ENCODE peak calls at places on chromosomes 4 and X, in five cellular contexts. G, M, A, H and Q are unnamed samples.

GRCh38 chr4:168484626-168485025 is 4.3 kb upstream of the DDX60L start:
- DNase-seq in G (no peak), M (peak), A (no peak), H (no peak), Q (no peak)

GRCh38 chrX:2874222-2875135 is 45.7 kb downstream of the GYG2 start:
- DNase-seq in G (no peak), M (no peak), A (no peak), H (no peak), Q (no peak)

GRCh38 chr4:22466582-22466981 is 49.3 kb downstream of the ADGRA3 start:
- DNase-seq in G (no peak), M (no peak), A (no peak), H (no peak), Q (no peak)

GRCh38 chr4:30832652-30833051 is 112.5 kb downstream of the PCDH7 start:
- DNase-seq in G (no peak), M (no peak), A (no peak), H (no peak), Q (no peak)

GRCh38 chr4:15989431-15989830 is 26.5 kb upstream of the FGFBP2 start:
- DNase-seq in G (no peak), M (peak), A (no peak), H (no peak), Q (no peak)

GRCh38 chrX:28693101-28693500 is 105.9 kb downstream of the IL1RAPL1 start:
- DNase-seq in G (no peak), M (no peak), A (no peak), H (no peak), Q (no peak)

GRCh38 chr4:177375971-177376370 is 66.3 kb downstream of the AGA start:
- DNase-seq in G (no peak), M (no peak), A (no peak), H (no peak), Q (no peak)

GRCh38 chrX:34880656-34881055 is 61.9 kb upstream of the FAM47B start:
- DNase-seq in G (no peak), M (peak), A (no peak), H (no peak), Q (no peak)

GRCh38 chr4:86640469-86640868 is 46.4 kb downstream of the PTPN13 start:
- DNase-seq in G (no peak), M (peak), A (no peak), H (no peak), Q (no peak)

GRCh38 chr4:104591505-104591904 is 96.8 kb upstream of the CXXC4 start:
- DNase-seq in G (no peak), M (no peak), A (no peak), H (no peak), Q (peak)

GRCh38 chrX:154967603-154968002 is 54.9 kb downstream of the F8 start:
- DNase-seq in G (no peak), M (peak), A (no peak), H (no peak), Q (no peak)

GRCh38 chr4:71239365-71239764 is 99.5 kb upstream of the SLC4A4 start:
- DNase-seq in G (no peak), M (peak), A (no peak), H (no peak), Q (peak)

GRCh38 chr4:127623755-127624087 is 9.0 kb upstream of the INTU start:
- DNase-seq in G (peak), M (peak), A (no peak), H (no peak), Q (no peak)

GRCh38 chrX:133542476-133542875 is 127.2 kb upstream of the GPC4 start:
- DNase-seq in G (no peak), M (peak), A (no peak), H (no peak), Q (no peak)

GRCh38 chr4:101155368-101155767 is 192.0 kb downstream of the PPP3CA start:
- DNase-seq in G (no peak), M (peak), A (no peak), H (no peak), Q (no peak)

GRCh38 chrX:51461053-51462050 is 35.0 kb downstream of the NUDT11 start:
- DNase-seq in G (no peak), M (peak), A (no peak), H (peak), Q (peak)

GRCh38 chr4:140130677-140131076 is 23.3 kb downstream of the MAML3 start:
- DNase-seq in G (no peak), M (peak), A (no peak), H (no peak), Q (no peak)

GRCh38 chr4:164136181-164136616 is 617.7 kb upstream of the SMIM31 start:
- DNase-seq in G (no peak), M (no peak), A (no peak), H (no peak), Q (no peak)

GRCh38 chr4:75639124-75639695 is 8.9 kb upstream of the CDKL2 start:
- DNase-seq in G (peak), M (no peak), A (no peak), H (no peak), Q (no peak)

GRCh38 chrX:110194977-110195376 is 122.9 kb downstream of the AMMECR1 start:
- DNase-seq in G (no peak), M (no peak), A (no peak), H (no peak), Q (no peak)
- H3K27ac ChIP-seq in G (no peak), M (no peak), A (no peak), H (no peak), Q (no peak)

DNA sequence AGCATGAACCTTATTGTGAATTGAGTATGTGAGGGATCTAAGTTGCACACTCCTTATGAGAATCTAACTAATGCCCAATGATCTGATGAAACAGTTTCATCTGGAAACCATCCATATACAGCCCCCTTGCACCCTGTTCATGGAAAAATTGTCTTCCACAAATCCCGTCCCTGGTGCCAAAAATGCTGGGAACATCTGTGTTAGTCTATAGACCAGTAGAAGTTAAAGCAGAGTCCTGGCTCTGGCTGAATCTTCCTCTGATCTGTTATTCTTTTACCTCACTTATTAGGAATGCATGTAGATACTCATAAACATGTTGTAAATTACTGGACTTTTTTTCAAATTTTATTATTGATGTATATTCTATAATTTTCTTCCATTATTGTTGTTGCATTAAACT is 29.2 kb downstream of the SULT1B1 start:
- DNase-seq in G (no peak), M (no peak), A (no peak), H (no peak), Q (no peak)
- H3K27ac ChIP-seq in G (no peak), M (no peak), A (no peak), H (no peak), Q (no peak)

GRCh38 chrX:153882086-153882498 is 3.9 kb downstream of the L1CAM start:
- DNase-seq in G (no peak), M (peak), A (no peak), H (no peak), Q (no peak)
- H3K27ac ChIP-seq in G (no peak), M (no peak), A (no peak), H (no peak), Q (no peak)

GRCh38 chrX:14352511-14352910 is 176.8 kb upstream of the GLRA2 start:
- DNase-seq in G (no peak), M (peak), A (no peak), H (no peak), Q (no peak)
- H3K27ac ChIP-seq in G (no peak), M (no peak), A (no peak), H (no peak), Q (no peak)

DNA sequence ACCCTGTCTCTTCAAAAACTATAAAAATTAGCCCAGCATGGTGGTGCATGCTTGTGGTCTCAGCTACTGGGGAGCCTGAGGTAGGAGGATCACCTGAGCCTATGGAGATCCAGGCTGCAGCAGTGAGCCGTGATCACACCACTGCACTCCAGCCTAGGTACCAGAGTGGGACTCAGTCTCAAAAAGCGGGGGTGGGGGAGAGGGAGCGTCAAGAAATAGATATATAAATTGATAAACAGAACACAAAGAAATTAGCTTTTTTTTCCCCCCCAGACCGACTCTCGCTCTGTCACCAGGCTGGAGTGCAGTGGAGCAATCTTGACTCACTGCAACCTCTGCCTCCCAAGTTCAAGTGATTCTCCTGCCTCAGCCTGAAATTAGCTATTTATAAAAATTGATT is 14.1 kb downstream of the PDS5A start:
- DNase-seq in G (peak), M (no peak), A (no peak), H (no peak), Q (no peak)
- H3K27ac ChIP-seq in G (no peak), M (no peak), A (no peak), H (no peak), Q (no peak)

GRCh38 chrX:18894156-18894555 is 89.8 kb downstream of the PHKA2 start:
- DNase-seq in G (no peak), M (no peak), A (no peak), H (no peak), Q (no peak)
- H3K27ac ChIP-seq in G (no peak), M (no peak), A (no peak), H (no peak), Q (no peak)

GRCh38 chr4:38005637-38006036 is 45.4 kb downstream of the PTTG2 start:
- DNase-seq in G (no peak), M (no peak), A (no peak), H (no peak), Q (no peak)
- H3K27ac ChIP-seq in G (no peak), M (no peak), A (no peak), H (no peak), Q (no peak)

DNA sequence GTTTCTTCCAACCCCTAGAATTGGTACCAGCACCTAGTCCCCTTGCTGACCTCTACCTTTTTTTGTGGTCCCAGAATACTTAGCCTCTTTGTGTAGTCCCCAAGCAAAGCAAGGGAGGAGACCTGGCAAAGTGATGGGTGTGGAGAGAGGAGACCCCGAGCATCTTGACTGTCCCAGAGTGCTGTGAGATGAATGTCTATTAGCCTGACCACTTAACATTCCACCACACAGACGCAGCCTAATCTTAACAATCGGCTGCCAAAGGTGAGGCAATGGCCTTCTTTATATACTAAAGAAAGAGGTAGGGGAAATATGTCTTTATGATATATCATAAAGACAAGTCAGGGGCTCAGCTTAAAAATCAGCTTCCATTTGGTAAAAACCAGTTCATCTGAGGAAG is 55.9 kb downstream of the TRIM2 start:
- DNase-seq in G (no peak), M (peak), A (no peak), H (no peak), Q (no peak)
- H3K27ac ChIP-seq in G (no peak), M (peak), A (no peak), H (no peak), Q (no peak)

GRCh38 chr4:184440593-184441358 is 33.6 kb downstream of the IRF2 start:
- DNase-seq in G (no peak), M (no peak), A (no peak), H (no peak), Q (no peak)
- H3K27ac ChIP-seq in G (peak), M (no peak), A (peak), H (peak), Q (no peak)